ENCODE peak calls at places on chromosomes 4 and X, in four cellular contexts. One of them, this sample, is unnamed.

GRCh38 chr4:8847764-8848163 is 23.9 kb downstream of the HMX1 start:
- DNase-seq in psoas muscle: no peak
- DNase-seq in breast epithelium: no peak
- DNase-seq in lower lobe of right lung: no peak
- DNase-seq in this sample: no peak

GRCh38 chr4:163701915-163702314 is 207.4 kb downstream of the TMA16 start:
- DNase-seq in psoas muscle: no peak
- DNase-seq in lower lobe of right lung: no peak
- DNase-seq in breast epithelium: no peak
- DNase-seq in this sample: no peak

GRCh38 chrX:3990569-3990968 is 277.1 kb upstream of the PRKX start:
- DNase-seq in psoas muscle: no peak
- DNase-seq in lower lobe of right lung: no peak
- DNase-seq in breast epithelium: no peak
- DNase-seq in this sample: no peak

GRCh38 chr4:140756292-140757219 is at the start of gene TBC1D9:
- DNase-seq in lower lobe of right lung: peak; percentile 87
- DNase-seq in breast epithelium: peak; percentile 94
- DNase-seq in psoas muscle: peak; percentile 69
- DNase-seq in this sample: no peak

GRCh38 chr4:64582492-64582891 is 173.2 kb upstream of the TECRL start:
- DNase-seq in psoas muscle: no peak
- DNase-seq in breast epithelium: no peak
- DNase-seq in lower lobe of right lung: no peak
- DNase-seq in this sample: no peak

GRCh38 chrX:55709735-55710134 is 7.8 kb upstream of the RRAGB start:
- DNase-seq in breast epithelium: no peak
- DNase-seq in lower lobe of right lung: no peak
- DNase-seq in psoas muscle: no peak
- DNase-seq in this sample: no peak

GRCh38 chrX:121407627-121408026 is 360.2 kb downstream of the GLUD2 start:
- DNase-seq in breast epithelium: no peak
- DNase-seq in psoas muscle: no peak
- DNase-seq in lower lobe of right lung: no peak
- DNase-seq in this sample: no peak

GRCh38 chr4:123398151-123398802 is 1.7 kb downstream of the SPRY1 start:
- DNase-seq in psoas muscle: peak; percentile 79
- DNase-seq in breast epithelium: peak; percentile 49
- DNase-seq in lower lobe of right lung: peak; percentile 84
- DNase-seq in this sample: peak; percentile 14

GRCh38 chrX:122739770-122740169 is 444.3 kb upstream of the GRIA3 start:
- DNase-seq in psoas muscle: no peak
- DNase-seq in lower lobe of right lung: no peak
- DNase-seq in breast epithelium: no peak
- DNase-seq in this sample: no peak

GRCh38 chr4:78704981-78705757 is 71.0 kb upstream of the BMP2K start:
- DNase-seq in breast epithelium: no peak
- DNase-seq in lower lobe of right lung: no peak
- DNase-seq in psoas muscle: no peak
- DNase-seq in this sample: no peak

GRCh38 chrX:22534643-22535042 is 261.9 kb downstream of the CBLL2 start:
- DNase-seq in psoas muscle: peak; percentile 28
- DNase-seq in breast epithelium: no peak
- DNase-seq in lower lobe of right lung: no peak
- DNase-seq in this sample: no peak

GRCh38 chrX:104343408-104344129 is 88.8 kb upstream of the ESX1 start:
- DNase-seq in psoas muscle: no peak
- DNase-seq in lower lobe of right lung: no peak
- DNase-seq in breast epithelium: no peak
- DNase-seq in this sample: peak; percentile 0

GRCh38 chr4:145930592-145930991 is 8.0 kb downstream of the ZNF827 start:
- DNase-seq in breast epithelium: no peak
- DNase-seq in lower lobe of right lung: no peak
- DNase-seq in psoas muscle: no peak
- DNase-seq in this sample: no peak

GRCh38 chrX:73855546-73855945 is 292.5 kb downstream of the CHIC1 start:
- DNase-seq in lower lobe of right lung: no peak
- DNase-seq in breast epithelium: peak; percentile 69
- DNase-seq in psoas muscle: peak; percentile 53
- DNase-seq in this sample: peak; percentile 60

GRCh38 chrX:20595928-20596550 is 329.3 kb upstream of the RPS6KA3 start:
- DNase-seq in psoas muscle: no peak
- DNase-seq in lower lobe of right lung: no peak
- DNase-seq in breast epithelium: no peak
- DNase-seq in this sample: no peak

GRCh38 chr4:8649631-8650261 is 57.2 kb downstream of the CPZ start:
- DNase-seq in psoas muscle: no peak
- DNase-seq in lower lobe of right lung: no peak
- DNase-seq in breast epithelium: no peak
- DNase-seq in this sample: no peak

GRCh38 chrX:155086202-155086840 is 15.0 kb downstream of the BRCC3 start:
- DNase-seq in lower lobe of right lung: no peak
- DNase-seq in psoas muscle: no peak
- DNase-seq in breast epithelium: no peak
- DNase-seq in this sample: no peak

GRCh38 chrX:143642426-143642825 is 6.5 kb upstream of the SLITRK4 start:
- DNase-seq in lower lobe of right lung: no peak
- DNase-seq in psoas muscle: no peak
- DNase-seq in breast epithelium: no peak
- DNase-seq in this sample: no peak

GRCh38 chr4:153916273-153916755 is 127.4 kb upstream of the SFRP2 start:
- DNase-seq in psoas muscle: no peak
- DNase-seq in breast epithelium: no peak
- DNase-seq in lower lobe of right lung: no peak
- DNase-seq in this sample: no peak

GRCh38 chrX:13169688-13170087 is 125.3 kb upstream of the FAM9C start:
- DNase-seq in breast epithelium: no peak
- DNase-seq in psoas muscle: no peak
- DNase-seq in lower lobe of right lung: no peak
- DNase-seq in this sample: no peak

GRCh38 chr4:138405934-138406567 is 163.9 kb upstream of the SLC7A11 start:
- DNase-seq in lower lobe of right lung: no peak
- DNase-seq in breast epithelium: no peak
- DNase-seq in psoas muscle: no peak
- DNase-seq in this sample: no peak

GRCh38 chr4:44447563-44448504 is 775 bp downstream of the KCTD8 start:
- DNase-seq in breast epithelium: no peak
- DNase-seq in psoas muscle: peak; percentile 39
- DNase-seq in lower lobe of right lung: peak; percentile 43
- DNase-seq in this sample: peak; percentile 76

GRCh38 chrX:140525448-140525847 is 20.6 kb upstream of the SOX3 start:
- DNase-seq in psoas muscle: no peak
- DNase-seq in breast epithelium: no peak
- DNase-seq in lower lobe of right lung: no peak
- DNase-seq in this sample: no peak

GRCh38 chr4:2068566-2068965 is 9.4 kb downstream of the NAT8L start:
- DNase-seq in lower lobe of right lung: no peak
- DNase-seq in psoas muscle: no peak
- DNase-seq in breast epithelium: no peak
- DNase-seq in this sample: no peak

GRCh38 chr4:1794809-1795303 is 1.8 kb downstream of the FGFR3 start:
- DNase-seq in lower lobe of right lung: no peak
- DNase-seq in psoas muscle: no peak
- DNase-seq in breast epithelium: no peak
- DNase-seq in this sample: no peak

GRCh38 chr4:110287130-110287529 is 88.7 kb upstream of the ELOVL6 start:
- DNase-seq in psoas muscle: no peak
- DNase-seq in breast epithelium: no peak
- DNase-seq in lower lobe of right lung: no peak
- DNase-seq in this sample: no peak

GRCh38 chr4:41443340-41444079 is 94.4 kb upstream of the LIMCH1 start:
- DNase-seq in lower lobe of right lung: no peak
- DNase-seq in breast epithelium: no peak
- DNase-seq in psoas muscle: no peak
- DNase-seq in this sample: no peak

GRCh38 chr4:20543131-20543530 is 157.1 kb upstream of the PACRGL start:
- DNase-seq in psoas muscle: no peak
- DNase-seq in breast epithelium: no peak
- DNase-seq in lower lobe of right lung: no peak
- DNase-seq in this sample: no peak

GRCh38 chrX:1222511-1223252 is 10.2 kb upstream of the CRLF2 start:
- DNase-seq in lower lobe of right lung: no peak
- DNase-seq in psoas muscle: no peak
- DNase-seq in breast epithelium: no peak
- DNase-seq in this sample: no peak

GRCh38 chrX:119726900-119727555 is 31.4 kb upstream of the SOWAHD start:
- DNase-seq in breast epithelium: no peak
- DNase-seq in lower lobe of right lung: no peak
- DNase-seq in psoas muscle: no peak
- DNase-seq in this sample: no peak

GRCh38 chrX:119292445-119292844 is 56.4 kb downstream of the PGRMC1 start:
- DNase-seq in lower lobe of right lung: no peak
- DNase-seq in psoas muscle: no peak
- DNase-seq in breast epithelium: no peak
- DNase-seq in this sample: no peak

GRCh38 chr4:3418029-3418762 is 23.6 kb upstream of the HGFAC start:
- DNase-seq in breast epithelium: no peak
- DNase-seq in lower lobe of right lung: peak; percentile 36
- DNase-seq in psoas muscle: no peak
- DNase-seq in this sample: no peak

GRCh38 chrX:155259752-155260151 is 4.5 kb downstream of the RAB39B start:
- DNase-seq in lower lobe of right lung: no peak
- DNase-seq in breast epithelium: no peak
- DNase-seq in psoas muscle: no peak
- DNase-seq in this sample: no peak

GRCh38 chr4:113564493-113564892 is 197.0 kb downstream of the CAMK2D start:
- DNase-seq in breast epithelium: no peak
- DNase-seq in psoas muscle: no peak
- DNase-seq in lower lobe of right lung: no peak
- DNase-seq in this sample: no peak

GRCh38 chrX:124679199-124679598 is 332.8 kb downstream of the SH2D1A start:
- DNase-seq in lower lobe of right lung: no peak
- DNase-seq in breast epithelium: no peak
- DNase-seq in psoas muscle: no peak
- DNase-seq in this sample: no peak

GRCh38 chr4:8600686-8601085 is 8.1 kb downstream of the CPZ start:
- DNase-seq in psoas muscle: no peak
- DNase-seq in breast epithelium: no peak
- DNase-seq in lower lobe of right lung: no peak
- DNase-seq in this sample: no peak

GRCh38 chrX:139204903-139205667 is 325.5 kb upstream of the F9 start:
- DNase-seq in breast epithelium: peak; percentile 50
- DNase-seq in lower lobe of right lung: peak; percentile 46
- DNase-seq in psoas muscle: peak; percentile 58
- DNase-seq in this sample: no peak

GRCh38 chr4:62881901-62882300 is 1527.3 kb downstream of the TECRL start:
- DNase-seq in breast epithelium: no peak
- DNase-seq in psoas muscle: no peak
- DNase-seq in lower lobe of right lung: no peak
- DNase-seq in this sample: no peak

GRCh38 chrX:150767045-150767395 is 73.8 kb downstream of the MTMR1 start:
- DNase-seq in breast epithelium: no peak
- DNase-seq in psoas muscle: no peak
- DNase-seq in lower lobe of right lung: peak; percentile 49
- DNase-seq in this sample: no peak
- H3K27ac ChIP-seq in breast epithelium: peak overlapping the region; percentile 52
- H3K27ac ChIP-seq in psoas muscle: no peak overlapping the region
- H3K27ac ChIP-seq in lower lobe of right lung: no peak overlapping the region
- H3K27ac ChIP-seq in this sample: peak overlapping the region; percentile 88

GRCh38 chr4:84940960-84941359 is 25.5 kb downstream of the WDFY3 start:
- DNase-seq in psoas muscle: no peak
- DNase-seq in lower lobe of right lung: no peak
- DNase-seq in breast epithelium: no peak
- DNase-seq in this sample: no peak

GRCh38 chr4:84939111-84939510 is 27.4 kb downstream of the WDFY3 start:
- DNase-seq in lower lobe of right lung: no peak
- DNase-seq in breast epithelium: no peak
- DNase-seq in psoas muscle: no peak
- DNase-seq in this sample: no peak

GRCh38 chr4:84937381-84937977 is 29.0 kb downstream of the WDFY3 start:
- DNase-seq in lower lobe of right lung: no peak
- DNase-seq in psoas muscle: no peak
- DNase-seq in breast epithelium: no peak
- DNase-seq in this sample: no peak

GRCh38 chr4:84936123-84936522 is 30.4 kb downstream of the WDFY3 start:
- DNase-seq in breast epithelium: no peak
- DNase-seq in lower lobe of right lung: no peak
- DNase-seq in psoas muscle: no peak
- DNase-seq in this sample: no peak

GRCh38 chr4:84938316-84938715 is 28.2 kb downstream of the WDFY3 start:
- DNase-seq in breast epithelium: peak; percentile 33
- DNase-seq in psoas muscle: no peak
- DNase-seq in lower lobe of right lung: no peak
- DNase-seq in this sample: no peak
- H3K27ac ChIP-seq in breast epithelium: peak overlapping the region; percentile 14
- H3K27ac ChIP-seq in psoas muscle: no peak overlapping the region
- H3K27ac ChIP-seq in lower lobe of right lung: no peak overlapping the region
- H3K27ac ChIP-seq in this sample: no peak overlapping the region

GRCh38 chrX:63508668-63509067 is 157.5 kb upstream of the SPIN4 start:
- DNase-seq in psoas muscle: no peak
- DNase-seq in breast epithelium: no peak
- DNase-seq in lower lobe of right lung: no peak
- DNase-seq in this sample: no peak

GRCh38 chrX:63511361-63511760 is 160.2 kb upstream of the SPIN4 start:
- DNase-seq in breast epithelium: no peak
- DNase-seq in psoas muscle: no peak
- DNase-seq in lower lobe of right lung: no peak
- DNase-seq in this sample: no peak

GRCh38 chrX:63514575-63514967 is 163.4 kb upstream of the SPIN4 start:
- DNase-seq in breast epithelium: no peak
- DNase-seq in lower lobe of right lung: no peak
- DNase-seq in psoas muscle: no peak
- DNase-seq in this sample: no peak

GRCh38 chrX:63513825-63514574 is 162.9 kb upstream of the SPIN4 start:
- DNase-seq in breast epithelium: peak; percentile 20
- DNase-seq in lower lobe of right lung: no peak
- DNase-seq in psoas muscle: no peak
- DNase-seq in this sample: no peak
- H3K27ac ChIP-seq in breast epithelium: peak overlapping the region; percentile 20
- H3K27ac ChIP-seq in lower lobe of right lung: no peak overlapping the region
- H3K27ac ChIP-seq in psoas muscle: no peak overlapping the region
- H3K27ac ChIP-seq in this sample: no peak overlapping the region

DNA sequence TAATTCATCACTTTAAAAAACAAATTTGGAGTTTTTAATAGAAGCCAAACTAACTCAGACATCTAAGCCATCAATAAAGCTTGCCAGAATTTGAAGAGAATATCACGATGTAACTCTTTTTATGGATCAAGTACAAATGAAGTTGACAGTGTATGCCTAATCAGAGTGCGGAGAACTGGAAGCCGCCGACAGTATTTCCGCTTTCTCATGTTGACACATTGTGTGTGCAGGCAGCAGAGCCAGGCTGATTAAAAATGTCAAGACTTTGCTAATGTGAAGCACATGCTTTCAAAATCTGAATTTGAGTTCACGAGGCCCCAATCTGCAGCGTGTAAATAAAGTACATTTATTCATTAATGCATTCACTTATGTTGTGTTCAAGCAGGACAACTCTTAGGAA is 161.2 kb downstream of the TENM3 start:
- DNase-seq in breast epithelium: no peak
- DNase-seq in lower lobe of right lung: no peak
- DNase-seq in psoas muscle: no peak
- DNase-seq in this sample: no peak
- H3K27ac ChIP-seq in breast epithelium: no peak overlapping the region
- H3K27ac ChIP-seq in lower lobe of right lung: no peak overlapping the region
- H3K27ac ChIP-seq in psoas muscle: no peak overlapping the region
- H3K27ac ChIP-seq in this sample: no peak overlapping the region